ENCODE peak calls at places on chromosomes 1 and 21, in five cellular contexts. One of them, this sample, is unnamed.

GRCh38 chr1:219567341-219567947 is 45.5 kb downstream of the ZC3H11B start:
- DNase-seq in K562: no peak
- DNase-seq in HCT116: peak; percentile 21
- DNase-seq in H1: no peak
- DNase-seq in HepG2: peak; percentile 20
- DNase-seq in this sample: peak; percentile 26

GRCh38 chr1:180002437-180002836 is 47.8 kb downstream of the CEP350 start:
- DNase-seq in K562: no peak
- DNase-seq in H1: no peak
- DNase-seq in HepG2: no peak
- DNase-seq in HCT116: no peak
- DNase-seq in this sample: no peak

GRCh38 chr1:25695066-25695990 is 78.7 kb downstream of the MAN1C1 start:
- DNase-seq in K562: peak; percentile 46
- DNase-seq in H1: no peak
- DNase-seq in HCT116: no peak
- DNase-seq in HepG2: peak; percentile 66
- DNase-seq in this sample: no peak

GRCh38 chr1:107572674-107573205 is 392.2 kb downstream of the VAV3 start:
- DNase-seq in HCT116: no peak
- DNase-seq in K562: no peak
- DNase-seq in H1: no peak
- DNase-seq in HepG2: no peak
- DNase-seq in this sample: no peak

GRCh38 chr1:180962178-180962577 is 49.5 kb downstream of the KIAA1614 start:
- DNase-seq in H1: no peak
- DNase-seq in HepG2: no peak
- DNase-seq in K562: no peak
- DNase-seq in HCT116: no peak
- DNase-seq in this sample: no peak

GRCh38 chr1:15261155-15262002 is 14.4 kb downstream of the FHAD1 start:
- DNase-seq in HCT116: peak; percentile 57
- DNase-seq in H1: no peak
- DNase-seq in HepG2: peak; percentile 68
- DNase-seq in K562: no peak
- DNase-seq in this sample: no peak

GRCh38 chr1:33367488-33368405 is 46.8 kb upstream of the A3GALT2 start:
- DNase-seq in K562: peak; percentile 92
- DNase-seq in HepG2: peak; percentile 50
- DNase-seq in HCT116: peak; percentile 38
- DNase-seq in H1: peak; percentile 58
- DNase-seq in this sample: peak; percentile 93

GRCh38 chr1:209045326-209046057 is 538.0 kb upstream of the CAMK1G start:
- DNase-seq in H1: no peak
- DNase-seq in HCT116: no peak
- DNase-seq in HepG2: no peak
- DNase-seq in K562: no peak
- DNase-seq in this sample: no peak

GRCh38 chr1:235013512-235013911 is 115.1 kb downstream of the TOMM20 start:
- DNase-seq in HepG2: no peak
- DNase-seq in K562: no peak
- DNase-seq in HCT116: no peak
- DNase-seq in H1: no peak
- DNase-seq in this sample: no peak

GRCh38 chr1:56715161-56715560 is 70.0 kb downstream of the PRKAA2 start:
- DNase-seq in HepG2: no peak
- DNase-seq in K562: no peak
- DNase-seq in H1: no peak
- DNase-seq in HCT116: no peak
- DNase-seq in this sample: no peak

GRCh38 chr1:38127432-38127831 is 80.8 kb upstream of the POU3F1 start:
- DNase-seq in K562: no peak
- DNase-seq in H1: no peak
- DNase-seq in HCT116: no peak
- DNase-seq in HepG2: no peak
- DNase-seq in this sample: no peak

GRCh38 chr1:36350659-36351171 is 27.3 kb upstream of the EVA1B start:
- DNase-seq in K562: no peak
- DNase-seq in H1: no peak
- DNase-seq in HepG2: no peak
- DNase-seq in HCT116: no peak
- DNase-seq in this sample: no peak

GRCh38 chr1:224730540-224730939 is 114.4 kb downstream of the CNIH3 start:
- DNase-seq in K562: no peak
- DNase-seq in H1: no peak
- DNase-seq in HCT116: no peak
- DNase-seq in HepG2: no peak
- DNase-seq in this sample: no peak

GRCh38 chr21:22342855-22343254 is 1344.6 kb downstream of the NCAM2 start:
- DNase-seq in H1: no peak
- DNase-seq in K562: no peak
- DNase-seq in HepG2: no peak
- DNase-seq in HCT116: no peak
- DNase-seq in this sample: no peak

GRCh38 chr1:41657679-41658078 is 173.2 kb upstream of the EDN2 start:
- DNase-seq in HCT116: no peak
- DNase-seq in HepG2: no peak
- DNase-seq in K562: no peak
- DNase-seq in H1: no peak
- DNase-seq in this sample: no peak

GRCh38 chr21:45544449-45545235 is 2.4 kb upstream of the SLC19A1 start:
- DNase-seq in HCT116: no peak
- DNase-seq in K562: no peak
- DNase-seq in H1: no peak
- DNase-seq in HepG2: no peak
- DNase-seq in this sample: no peak

GRCh38 chr1:3023994-3024393 is 2.7 kb downstream of the ACTRT2 start:
- DNase-seq in HCT116: no peak
- DNase-seq in K562: peak; percentile 53
- DNase-seq in HepG2: no peak
- DNase-seq in H1: no peak
- DNase-seq in this sample: no peak

GRCh38 chr1:225434041-225434440 is 6.2 kb upstream of the LBR start:
- DNase-seq in H1: no peak
- DNase-seq in K562: no peak
- DNase-seq in HepG2: no peak
- DNase-seq in HCT116: no peak
- DNase-seq in this sample: no peak

GRCh38 chr1:154344977-154345837 is 19.9 kb downstream of the ATP8B2 start:
- DNase-seq in HepG2: peak; percentile 44
- DNase-seq in K562: peak; percentile 66
- DNase-seq in HCT116: no peak
- DNase-seq in H1: no peak
- DNase-seq in this sample: peak; percentile 60

GRCh38 chr1:104064391-104064790 is 314.7 kb downstream of the AMY1C start:
- DNase-seq in HepG2: no peak
- DNase-seq in H1: no peak
- DNase-seq in HCT116: no peak
- DNase-seq in K562: no peak
- DNase-seq in this sample: no peak

GRCh38 chr1:206469411-206469932 is 804 bp upstream of the IKBKE start:
- DNase-seq in HCT116: no peak
- DNase-seq in K562: no peak
- DNase-seq in H1: no peak
- DNase-seq in HepG2: no peak
- DNase-seq in this sample: no peak

GRCh38 chr1:173485401-173485800 is 8.3 kb downstream of the PRDX6 start:
- DNase-seq in HCT116: no peak
- DNase-seq in HepG2: no peak
- DNase-seq in K562: no peak
- DNase-seq in H1: no peak
- DNase-seq in this sample: no peak

GRCh38 chr1:91557039-91557690 is 56.5 kb downstream of the CDC7 start:
- DNase-seq in HepG2: no peak
- DNase-seq in H1: no peak
- DNase-seq in HCT116: no peak
- DNase-seq in K562: no peak
- DNase-seq in this sample: no peak

GRCh38 chr1:35640380-35641232 is 720 bp downstream of the PSMB2 start:
- DNase-seq in K562: peak; percentile 46
- DNase-seq in HCT116: no peak
- DNase-seq in H1: no peak
- DNase-seq in HepG2: no peak
- DNase-seq in this sample: no peak

GRCh38 chr1:165943198-165943597 is 115.8 kb downstream of the UCK2 start:
- DNase-seq in K562: no peak
- DNase-seq in HepG2: no peak
- DNase-seq in H1: no peak
- DNase-seq in HCT116: peak; percentile 10
- DNase-seq in this sample: no peak

GRCh38 chr1:27832762-27833161 is 2.2 kb downstream of the PPP1R8 start:
- DNase-seq in HepG2: no peak
- DNase-seq in H1: no peak
- DNase-seq in K562: no peak
- DNase-seq in HCT116: no peak
- DNase-seq in this sample: no peak

GRCh38 chr21:42164064-42164789 is 54.7 kb upstream of the ABCG1 start:
- DNase-seq in HCT116: peak; percentile 29
- DNase-seq in HepG2: peak; percentile 24
- DNase-seq in K562: peak; percentile 41
- DNase-seq in H1: peak; percentile 7
- DNase-seq in this sample: peak; percentile 52

GRCh38 chr1:167401260-167401873 is 117.0 kb downstream of the CD247 start:
- DNase-seq in K562: peak; percentile 54
- DNase-seq in HCT116: peak; percentile 36
- DNase-seq in H1: no peak
- DNase-seq in HepG2: peak; percentile 39
- DNase-seq in this sample: peak; percentile 48

GRCh38 chr1:36223373-36223995 is 759 bp upstream of the THRAP3 start:
- DNase-seq in HCT116: no peak
- DNase-seq in HepG2: no peak
- DNase-seq in K562: peak; percentile 45
- DNase-seq in H1: no peak
- DNase-seq in this sample: peak; percentile 37

GRCh38 chr21:35528109-35529042 is 479.3 kb upstream of the RUNX1 start:
- DNase-seq in HepG2: no peak
- DNase-seq in H1: no peak
- DNase-seq in K562: no peak
- DNase-seq in HCT116: no peak
- DNase-seq in this sample: no peak

GRCh38 chr1:37808369-37809319 is 636 bp upstream of the YRDC start:
- DNase-seq in K562: peak; percentile 93
- DNase-seq in H1: no peak
- DNase-seq in HCT116: no peak
- DNase-seq in HepG2: no peak
- DNase-seq in this sample: peak; percentile 93

GRCh38 chr1:223683586-223684487 is 18.3 kb upstream of the CAPN8 start:
- DNase-seq in HepG2: no peak
- DNase-seq in K562: peak; percentile 55
- DNase-seq in HCT116: no peak
- DNase-seq in H1: no peak
- DNase-seq in this sample: peak; percentile 60

GRCh38 chr1:41351262-41352151 is 9.7 kb upstream of the FOXO6 start:
- DNase-seq in HepG2: no peak
- DNase-seq in HCT116: no peak
- DNase-seq in K562: no peak
- DNase-seq in H1: no peak
- DNase-seq in this sample: no peak

GRCh38 chr1:999797-1000356 is at the start of gene HES4:
- DNase-seq in K562: peak; percentile 88
- DNase-seq in HCT116: peak; percentile 84
- DNase-seq in HepG2: peak; percentile 87
- DNase-seq in H1: no peak
- DNase-seq in this sample: peak; percentile 73

GRCh38 chr1:5513891-5514515 is 478.2 kb downstream of the NPHP4 start:
- DNase-seq in K562: no peak
- DNase-seq in HCT116: no peak
- DNase-seq in H1: no peak
- DNase-seq in HepG2: no peak
- DNase-seq in this sample: no peak

GRCh38 chr1:66300986-66301451 is 232.9 kb upstream of the SGIP1 start:
- DNase-seq in HepG2: no peak
- DNase-seq in K562: no peak
- DNase-seq in H1: no peak
- DNase-seq in HCT116: no peak
- DNase-seq in this sample: no peak

GRCh38 chr1:6603424-6603850 is 768 bp upstream of the KLHL21 start:
- DNase-seq in K562: no peak
- DNase-seq in H1: no peak
- DNase-seq in HCT116: no peak
- DNase-seq in HepG2: peak; percentile 54
- DNase-seq in this sample: no peak
- TF ChIP-seq SIN3A in K562: no peak
- TF ChIP-seq SIN3A in H1: no peak
- TF ChIP-seq SIN3A in HCT116: no peak
- TF ChIP-seq SIN3A in HepG2: no peak
- TF ChIP-seq SIN3A in this sample: no peak

GRCh38 chr1:6923012-6923805 is 138.0 kb downstream of the CAMTA1 start:
- DNase-seq in HepG2: no peak
- DNase-seq in HCT116: no peak
- DNase-seq in H1: no peak
- DNase-seq in K562: no peak
- DNase-seq in this sample: no peak
- TF ChIP-seq YY1 in HepG2: no peak
- TF ChIP-seq YY1 in HCT116: no peak
- TF ChIP-seq YY1 in H1: no peak
- TF ChIP-seq YY1 in K562: no peak
- TF ChIP-seq YY1 in this sample: no peak

DNA sequence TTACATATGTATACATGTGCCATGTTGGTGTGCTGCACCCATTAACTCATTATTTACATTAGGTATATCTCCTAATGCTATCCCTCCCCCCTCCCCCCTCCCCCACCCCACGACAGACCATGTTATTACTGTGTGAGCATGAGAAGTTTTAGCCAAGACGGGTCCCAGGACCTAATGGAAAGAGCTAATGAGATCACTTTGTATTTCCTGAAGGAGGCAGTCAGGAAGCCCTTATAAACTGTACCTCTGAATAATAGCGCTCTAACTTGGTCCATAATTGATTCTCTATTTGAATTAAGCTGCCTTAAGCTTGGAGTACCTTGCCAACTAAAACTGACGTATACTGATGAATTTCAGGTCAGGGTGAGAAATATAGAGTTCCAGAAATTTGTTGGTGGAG is 4.1 kb upstream of the NEGR1 start:
- DNase-seq in K562: no peak
- DNase-seq in HCT116: no peak
- DNase-seq in H1: no peak
- DNase-seq in HepG2: no peak
- DNase-seq in this sample: no peak
- TF ChIP-seq SIN3A in K562: no peak
- TF ChIP-seq SIN3A in HCT116: no peak
- TF ChIP-seq SIN3A in H1: no peak
- TF ChIP-seq SIN3A in HepG2: no peak
- TF ChIP-seq SIN3A in this sample: no peak

DNA sequence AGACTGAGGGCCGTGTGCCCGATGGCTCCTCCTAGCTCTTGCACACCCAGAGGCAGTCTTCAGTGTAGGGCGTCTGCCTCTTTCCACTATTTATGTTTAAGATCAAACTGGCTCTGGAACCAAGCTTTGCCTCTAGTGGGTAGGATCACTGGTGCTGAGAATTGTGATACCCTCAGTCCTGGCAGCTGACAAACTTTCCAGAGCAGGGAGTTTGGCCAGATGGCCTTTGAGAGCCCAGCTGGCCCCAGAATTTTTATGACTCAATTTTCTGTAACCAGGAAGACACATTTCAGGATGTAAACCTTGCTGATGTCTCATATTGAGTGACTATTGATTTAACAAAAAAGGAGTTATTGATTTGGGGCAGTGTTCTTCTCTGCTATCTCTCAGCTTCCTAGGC is 6.7 kb downstream of the COQ8A start:
- DNase-seq in HepG2: no peak
- DNase-seq in H1: no peak
- DNase-seq in K562: no peak
- DNase-seq in HCT116: no peak
- DNase-seq in this sample: peak; percentile 63
- TF ChIP-seq YY1 in HepG2: no peak
- TF ChIP-seq YY1 in H1: no peak
- TF ChIP-seq YY1 in K562: no peak
- TF ChIP-seq YY1 in HCT116: no peak
- TF ChIP-seq YY1 in this sample: no peak

This sample was measured in SK-N-SH.